ENCODE peak calls at places on chromosomes 4 and X, in eight cellular contexts. One of them, this sample, is unnamed.

GRCh38 chr4:52833941-52834525 is 28.1 kb upstream of the RASL11B start:
- DNase-seq in A549: no peak
- DNase-seq in ELR: no peak
- DNase-seq in stromal cell of bone marrow: no peak
- DNase-seq in NCI-H2171 treated with DMSO at 0.1 percent for 48 hours: no peak
- DNase-seq in SIG-M5: no peak
- DNase-seq in cardiac muscle cell: no peak
- DNase-seq in HuH-7.5: no peak
- DNase-seq in this sample: no peak

GRCh38 chr4:151990201-151990600 is 229.4 kb upstream of the GATB start:
- DNase-seq in A549: peak
- DNase-seq in ELR: peak
- DNase-seq in stromal cell of bone marrow: peak
- DNase-seq in NCI-H2171 treated with DMSO at 0.1 percent for 48 hours: no peak
- DNase-seq in SIG-M5: no peak
- DNase-seq in cardiac muscle cell: no peak
- DNase-seq in HuH-7.5: no peak
- DNase-seq in this sample: no peak

GRCh38 chr4:6087669-6088068 is 69.4 kb upstream of the C4orf50 start:
- DNase-seq in A549: peak
- DNase-seq in ELR: peak
- DNase-seq in stromal cell of bone marrow: no peak
- DNase-seq in NCI-H2171 treated with DMSO at 0.1 percent for 48 hours: peak
- DNase-seq in SIG-M5: no peak
- DNase-seq in cardiac muscle cell: peak
- DNase-seq in HuH-7.5: no peak
- DNase-seq in this sample: peak

GRCh38 chrX:39759526-39760224 is 338.1 kb downstream of the BCOR start:
- DNase-seq in A549: peak
- DNase-seq in ELR: peak
- DNase-seq in stromal cell of bone marrow: no peak
- DNase-seq in NCI-H2171 treated with DMSO at 0.1 percent for 48 hours: peak
- DNase-seq in SIG-M5: no peak
- DNase-seq in cardiac muscle cell: peak
- DNase-seq in HuH-7.5: no peak
- DNase-seq in this sample: peak

GRCh38 chr4:85741921-85742591 is 267.1 kb downstream of the ARHGAP24 start:
- DNase-seq in A549: no peak
- DNase-seq in ELR: no peak
- DNase-seq in stromal cell of bone marrow: no peak
- DNase-seq in NCI-H2171 treated with DMSO at 0.1 percent for 48 hours: peak
- DNase-seq in SIG-M5: no peak
- DNase-seq in cardiac muscle cell: no peak
- DNase-seq in HuH-7.5: no peak
- DNase-seq in this sample: peak

GRCh38 chr4:129362685-129363274 is 266.8 kb downstream of the C4orf33 start:
- DNase-seq in A549: peak
- DNase-seq in ELR: peak
- DNase-seq in stromal cell of bone marrow: peak
- DNase-seq in NCI-H2171 treated with DMSO at 0.1 percent for 48 hours: peak
- DNase-seq in SIG-M5: no peak
- DNase-seq in cardiac muscle cell: peak
- DNase-seq in HuH-7.5: no peak
- DNase-seq in this sample: peak

GRCh38 chrX:68045008-68045577 is 388.2 kb downstream of the OPHN1 start:
- DNase-seq in A549: no peak
- DNase-seq in ELR: no peak
- DNase-seq in stromal cell of bone marrow: no peak
- DNase-seq in NCI-H2171 treated with DMSO at 0.1 percent for 48 hours: peak
- DNase-seq in SIG-M5: no peak
- DNase-seq in cardiac muscle cell: no peak
- DNase-seq in HuH-7.5: no peak
- DNase-seq in this sample: peak

GRCh38 chr4:148787831-148788477 is 345.7 kb upstream of the NR3C2 start:
- DNase-seq in A549: no peak
- DNase-seq in ELR: no peak
- DNase-seq in stromal cell of bone marrow: no peak
- DNase-seq in NCI-H2171 treated with DMSO at 0.1 percent for 48 hours: no peak
- DNase-seq in SIG-M5: no peak
- DNase-seq in cardiac muscle cell: peak
- DNase-seq in HuH-7.5: no peak
- DNase-seq in this sample: peak

GRCh38 chrX:128929281-128930057 is 593.8 kb downstream of the SMARCA1 start:
- DNase-seq in A549: no peak
- DNase-seq in ELR: no peak
- DNase-seq in stromal cell of bone marrow: no peak
- DNase-seq in NCI-H2171 treated with DMSO at 0.1 percent for 48 hours: no peak
- DNase-seq in SIG-M5: no peak
- DNase-seq in cardiac muscle cell: no peak
- DNase-seq in HuH-7.5: no peak
- DNase-seq in this sample: peak

GRCh38 chr4:65671402-65671801 is 1.1 kb upstream of the EPHA5 start:
- DNase-seq in A549: no peak
- DNase-seq in ELR: no peak
- DNase-seq in stromal cell of bone marrow: no peak
- DNase-seq in NCI-H2171 treated with DMSO at 0.1 percent for 48 hours: no peak
- DNase-seq in SIG-M5: no peak
- DNase-seq in cardiac muscle cell: no peak
- DNase-seq in HuH-7.5: peak
- DNase-seq in this sample: peak

GRCh38 chr4:98314791-98315565 is 53.8 kb downstream of the RAP1GDS1 start:
- DNase-seq in A549: no peak
- DNase-seq in ELR: peak
- DNase-seq in stromal cell of bone marrow: peak
- DNase-seq in NCI-H2171 treated with DMSO at 0.1 percent for 48 hours: no peak
- DNase-seq in SIG-M5: no peak
- DNase-seq in cardiac muscle cell: no peak
- DNase-seq in HuH-7.5: no peak
- DNase-seq in this sample: no peak

GRCh38 chr4:142350886-142351285 is 495.2 kb downstream of the INPP4B start:
- DNase-seq in A549: no peak
- DNase-seq in ELR: no peak
- DNase-seq in stromal cell of bone marrow: no peak
- DNase-seq in NCI-H2171 treated with DMSO at 0.1 percent for 48 hours: no peak
- DNase-seq in SIG-M5: no peak
- DNase-seq in cardiac muscle cell: no peak
- DNase-seq in HuH-7.5: no peak
- DNase-seq in this sample: peak

GRCh38 chr4:80535551-80535950 is 200.0 kb downstream of the CFAP299 start:
- DNase-seq in A549: no peak
- DNase-seq in ELR: no peak
- DNase-seq in stromal cell of bone marrow: no peak
- DNase-seq in NCI-H2171 treated with DMSO at 0.1 percent for 48 hours: no peak
- DNase-seq in SIG-M5: no peak
- DNase-seq in cardiac muscle cell: no peak
- DNase-seq in HuH-7.5: no peak
- DNase-seq in this sample: no peak